ENCODE peak calls at places on chromosome 16, in ten cellular contexts. J is fibroblast of pulmonary artery, I is cardiac fibroblast, X is GM12865, U is heart left ventricle, L is hepatocyte, E is left ventricle myocardium inferior, C is PC-3, W is GM13977, D is glutamatergic neuron. S is an unnamed sample.

GRCh38 chr16:84699712-84700517 is at the start of gene USP10:
- DNase-seq in J (peak; percentile 73), D (peak; percentile 86), E (peak; percentile 79), C (peak; percentile 72), L (peak; percentile 95), U (peak; percentile 79), W (peak; percentile 98), X (peak; percentile 91), I (peak; percentile 80), S (peak; percentile 99)

GRCh38 chr16:30518552-30518951 is 7.8 kb downstream of the ZNF768 start:
- DNase-seq in X (no peak), L (no peak), E (no peak), I (no peak), D (no peak), J (no peak), C (no peak), W (peak; percentile 5), U (no peak), S (no peak)

GRCh38 chr16:11248133-11248532 is 7.9 kb downstream of the SOCS1 start:
- DNase-seq in X (peak; percentile 25), D (no peak), J (no peak), I (no peak), L (no peak), C (peak; percentile 29), E (no peak), W (no peak), U (no peak), S (no peak)

GRCh38 chr16:21117567-21117966 is 33.1 kb downstream of the DNAH3 start:
- DNase-seq in U (no peak), L (no peak), J (no peak), D (no peak), W (no peak), I (no peak), E (no peak), X (no peak), C (no peak), S (no peak)

GRCh38 chr16:85835956-85836705 is 36.6 kb downstream of the COX4I1 start:
- DNase-seq in D (no peak), W (no peak), X (no peak), E (no peak), U (no peak), C (no peak), L (no peak), I (no peak), J (no peak), S (no peak)

GRCh38 chr16:88561485-88562369 is 8.5 kb upstream of the ZC3H18 start:
- DNase-seq in W (peak; percentile 80), X (peak; percentile 52), L (peak; percentile 63), C (peak; percentile 48), I (peak; percentile 64), J (peak; percentile 55), U (peak; percentile 29), E (no peak), D (peak; percentile 67), S (peak; percentile 82)

GRCh38 chr16:13083687-13084086 is 182.3 kb downstream of the SHISA9 start:
- DNase-seq in E (no peak), I (no peak), J (no peak), W (no peak), L (no peak), X (no peak), U (no peak), C (no peak), D (no peak), S (no peak)

GRCh38 chr16:22668318-22668717 is 145.6 kb upstream of the HS3ST2 start:
- DNase-seq in I (no peak), C (no peak), E (no peak), D (no peak), U (no peak), J (no peak), W (no peak), X (no peak), L (no peak), S (no peak)

GRCh38 chr16:50202926-50203624 is 50.0 kb downstream of the TENT4B start:
- DNase-seq in U (no peak), L (peak; percentile 81), W (no peak), D (no peak), E (no peak), X (no peak), J (peak; percentile 95), I (peak; percentile 93), C (peak; percentile 91), S (no peak)

GRCh38 chr16:29231231-29231630 is 175.3 kb downstream of the NPIPB11 start:
- DNase-seq in U (no peak), J (no peak), I (peak; percentile 16), L (no peak), C (no peak), E (no peak), W (no peak), D (no peak), X (no peak), S (no peak)

GRCh38 chr16:64253114-64253513 is 868.7 kb downstream of the CDH11 start:
- DNase-seq in J (peak; percentile 4), X (no peak), C (no peak), L (no peak), U (no peak), W (no peak), E (no peak), D (no peak), I (peak; percentile 3), S (no peak)

GRCh38 chr16:85168732-85169256 is 56.5 kb upstream of the CIBAR2 start:
- DNase-seq in X (no peak), L (peak; percentile 72), D (peak; percentile 83), C (peak; percentile 31), E (peak; percentile 74), W (peak; percentile 90), J (peak; percentile 59), U (peak; percentile 74), I (peak; percentile 73), S (peak; percentile 85)

GRCh38 chr16:88558457-88559442 is 11.5 kb upstream of the ZC3H18 start:
- DNase-seq in X (peak; percentile 71), L (peak; percentile 84), I (peak; percentile 86), C (peak; percentile 57), W (peak; percentile 53), J (peak; percentile 86), D (peak; percentile 55), E (peak; percentile 83), U (peak; percentile 70), S (peak; percentile 60)

GRCh38 chr16:9114112-9114511 is 22.7 kb downstream of the HAPSTR1 start:
- DNase-seq in I (no peak), L (no peak), W (no peak), D (no peak), C (no peak), E (no peak), J (no peak), U (no peak), X (no peak), S (no peak)

GRCh38 chr16:66905633-66906539 is 12.8 kb downstream of the CDH16 start:
- DNase-seq in E (peak; percentile 79), C (no peak), X (peak; percentile 55), D (no peak), U (peak; percentile 85), J (no peak), I (no peak), W (no peak), L (peak; percentile 90), S (no peak)

GRCh38 chr16:27408012-27408601 is 6.1 kb downstream of the IL21R start:
- DNase-seq in W (peak; percentile 40), D (no peak), E (no peak), U (no peak), L (no peak), C (no peak), J (peak; percentile 51), X (peak; percentile 71), I (peak; percentile 48), S (peak; percentile 42)

GRCh38 chr16:75733305-75734141 is 7.2 kb upstream of the CPHXL start:
- DNase-seq in X (no peak), I (peak; percentile 71), E (no peak), U (no peak), L (peak; percentile 34), W (no peak), C (peak; percentile 3), D (no peak), J (peak; percentile 37), S (no peak)

GRCh38 chr16:69131167-69131748 is 1.1 kb downstream of the CHTF8 start:
- DNase-seq in E (no peak), X (peak; percentile 46), C (no peak), D (no peak), J (no peak), U (no peak), L (peak; percentile 36), I (peak; percentile 46), W (peak; percentile 57), S (peak; percentile 62)

GRCh38 chr16:667113-667779 is 686 bp upstream of the RHOT2 start:
- DNase-seq in X (no peak), W (no peak), E (no peak), U (no peak), L (no peak), J (no peak), D (no peak), C (no peak), I (no peak), S (no peak)

GRCh38 chr16:78458588-78458987 is 359.1 kb downstream of the WWOX start:
- DNase-seq in L (no peak), D (no peak), X (no peak), E (no peak), C (no peak), U (no peak), W (no peak), J (no peak), I (no peak), S (no peak)
- TF ChIP-seq CTCF in L (no peak), D (no peak), X (no peak), E (no peak), C (no peak), U (no peak), W (no peak), J (no peak), I (no peak), S (no peak)

GRCh38 chr16:5751216-5751615 is 653.6 kb upstream of the EEF2KMT start:
- DNase-seq in I (no peak), J (no peak), D (no peak), X (no peak), L (no peak), C (no peak), U (no peak), E (no peak), W (no peak), S (no peak)
- TF ChIP-seq CTCF in I (no peak), J (no peak), D (no peak), X (no peak), L (no peak), C (no peak), U (no peak), E (no peak), W (no peak), S (no peak)

GRCh38 chr16:56534847-56535383 is 15.1 kb upstream of the BBS2 start:
- DNase-seq in I (no peak), L (no peak), X (no peak), D (no peak), C (no peak), W (no peak), E (no peak), J (no peak), U (no peak), S (no peak)
- TF ChIP-seq CTCF in I (no peak), L (no peak), X (no peak), D (no peak), C (no peak), W (no peak), E (no peak), J (no peak), U (no peak), S (no peak)

DNA sequence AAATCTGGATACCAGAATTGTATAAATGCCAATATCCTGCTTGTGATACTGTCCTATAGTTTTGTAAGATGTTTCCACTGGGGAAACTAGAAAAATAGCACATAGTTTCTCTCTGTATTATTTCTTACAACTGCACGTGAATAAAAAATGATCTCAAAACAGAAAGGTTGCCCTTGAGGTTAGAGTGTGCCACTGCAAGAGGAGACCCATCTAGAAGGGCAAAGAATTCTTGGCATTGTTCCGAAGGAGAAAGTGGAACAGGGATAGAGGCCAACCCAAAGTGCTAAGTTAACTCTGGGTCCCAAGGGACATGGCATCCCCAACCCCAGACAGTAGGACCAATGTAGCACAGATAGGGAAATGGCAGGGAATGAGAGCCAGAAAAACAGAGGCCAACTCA is 477.5 kb upstream of the HSBP1 start:
- DNase-seq in L (no peak), U (no peak), J (no peak), X (no peak), C (no peak), W (no peak), D (no peak), E (no peak), I (no peak), S (no peak)
- TF ChIP-seq CTCF in L (no peak), U (no peak), J (no peak), X (no peak), C (no peak), W (no peak), D (peak; percentile 35), E (no peak), I (no peak), S (no peak)